ENCODE peak calls at places on chromosomes 3 and 15, in five cellular contexts. One of them, this sample, is unnamed.

GRCh38 chr3:175007316-175007715 is 148.2 kb downstream of the NAALADL2 start:
- DNase-seq in adrenal gland: no peak
- DNase-seq in esophagus squamous epithelium: no peak
- DNase-seq in body of pancreas: no peak
- DNase-seq in testis: no peak
- DNase-seq in this sample: no peak

GRCh38 chr3:141049681-141050080 is 1.5 kb upstream of the SPSB4 start:
- DNase-seq in adrenal gland: no peak
- DNase-seq in esophagus squamous epithelium: no peak
- DNase-seq in body of pancreas: no peak
- DNase-seq in testis: no peak
- DNase-seq in this sample: no peak

GRCh38 chr15:68733666-68734065 is 87.0 kb downstream of the ANP32A start:
- DNase-seq in adrenal gland: no peak
- DNase-seq in esophagus squamous epithelium: no peak
- DNase-seq in body of pancreas: no peak
- DNase-seq in testis: no peak
- DNase-seq in this sample: no peak

GRCh38 chr15:101420232-101420631 is 69.3 kb downstream of the PCSK6 start:
- DNase-seq in adrenal gland: no peak
- DNase-seq in esophagus squamous epithelium: no peak
- DNase-seq in body of pancreas: no peak
- DNase-seq in testis: no peak
- DNase-seq in this sample: no peak

GRCh38 chr15:91710072-91710471 is 143.4 kb upstream of the SLCO3A1 start:
- DNase-seq in adrenal gland: no peak
- DNase-seq in esophagus squamous epithelium: no peak
- DNase-seq in body of pancreas: no peak
- DNase-seq in testis: no peak
- DNase-seq in this sample: no peak

GRCh38 chr15:32991544-32992192 is 202.8 kb downstream of the FMN1 start:
- DNase-seq in adrenal gland: no peak
- DNase-seq in esophagus squamous epithelium: no peak
- DNase-seq in body of pancreas: no peak
- DNase-seq in testis: no peak
- DNase-seq in this sample: no peak

GRCh38 chr15:73637527-73637926 is 4.3 kb upstream of the NPTN start:
- DNase-seq in adrenal gland: no peak
- DNase-seq in esophagus squamous epithelium: no peak
- DNase-seq in body of pancreas: no peak
- DNase-seq in testis: no peak
- DNase-seq in this sample: no peak

GRCh38 chr15:44550256-44550655 is 13.3 kb downstream of the EIF3J start:
- DNase-seq in adrenal gland: peak; percentile 0
- DNase-seq in esophagus squamous epithelium: no peak
- DNase-seq in body of pancreas: no peak
- DNase-seq in testis: no peak
- DNase-seq in this sample: no peak

GRCh38 chr3:48470286-48470685 is 23.7 kb downstream of the ATRIP start:
- DNase-seq in adrenal gland: no peak
- DNase-seq in esophagus squamous epithelium: no peak
- DNase-seq in body of pancreas: no peak
- DNase-seq in testis: no peak
- DNase-seq in this sample: no peak

GRCh38 chr15:88744548-88745020 is 58.7 kb upstream of the ACAN start:
- DNase-seq in adrenal gland: no peak
- DNase-seq in esophagus squamous epithelium: no peak
- DNase-seq in body of pancreas: no peak
- DNase-seq in testis: no peak
- DNase-seq in this sample: no peak

GRCh38 chr3:122581622-122582021 is 4.2 kb downstream of the PARP15 start:
- DNase-seq in adrenal gland: no peak
- DNase-seq in esophagus squamous epithelium: no peak
- DNase-seq in body of pancreas: no peak
- DNase-seq in testis: no peak
- DNase-seq in this sample: no peak

GRCh38 chr3:128167973-128168674 is 14.8 kb downstream of the EEFSEC start:
- DNase-seq in adrenal gland: no peak
- DNase-seq in esophagus squamous epithelium: no peak
- DNase-seq in body of pancreas: no peak
- DNase-seq in testis: no peak
- DNase-seq in this sample: no peak

GRCh38 chr3:50602675-50603191 is 8.8 kb downstream of the CISH start:
- DNase-seq in adrenal gland: no peak
- DNase-seq in esophagus squamous epithelium: no peak
- DNase-seq in body of pancreas: peak; percentile 75
- DNase-seq in testis: no peak
- DNase-seq in this sample: no peak

GRCh38 chr3:81726735-81727134 is 34.7 kb downstream of the GBE1 start:
- DNase-seq in adrenal gland: peak; percentile 13
- DNase-seq in esophagus squamous epithelium: no peak
- DNase-seq in body of pancreas: no peak
- DNase-seq in testis: no peak
- DNase-seq in this sample: no peak

GRCh38 chr3:31922962-31923361 is 58.1 kb downstream of the OSBPL10 start:
- DNase-seq in adrenal gland: no peak
- DNase-seq in esophagus squamous epithelium: no peak
- DNase-seq in body of pancreas: no peak
- DNase-seq in testis: no peak
- DNase-seq in this sample: no peak

GRCh38 chr3:107506458-107506857 is 16.3 kb upstream of the BBX start:
- DNase-seq in adrenal gland: no peak
- DNase-seq in esophagus squamous epithelium: no peak
- DNase-seq in body of pancreas: no peak
- DNase-seq in testis: no peak
- DNase-seq in this sample: no peak

GRCh38 chr3:165640970-165641369 is 196.3 kb downstream of the BCHE start:
- DNase-seq in adrenal gland: no peak
- DNase-seq in esophagus squamous epithelium: no peak
- DNase-seq in body of pancreas: no peak
- DNase-seq in testis: no peak
- DNase-seq in this sample: no peak

GRCh38 chr3:165753560-165753959 is 83.7 kb downstream of the BCHE start:
- DNase-seq in adrenal gland: no peak
- DNase-seq in esophagus squamous epithelium: no peak
- DNase-seq in body of pancreas: no peak
- DNase-seq in testis: no peak
- DNase-seq in this sample: no peak

GRCh38 chr3:26931891-26932290 is 309.3 kb downstream of the LRRC3B start:
- DNase-seq in adrenal gland: no peak
- DNase-seq in esophagus squamous epithelium: no peak
- DNase-seq in body of pancreas: no peak
- DNase-seq in testis: no peak
- DNase-seq in this sample: no peak

GRCh38 chr15:69941931-69942471 is 155.7 kb downstream of the TLE3 start:
- DNase-seq in adrenal gland: no peak
- DNase-seq in esophagus squamous epithelium: no peak
- DNase-seq in body of pancreas: no peak
- DNase-seq in testis: no peak
- DNase-seq in this sample: no peak

GRCh38 chr15:40441736-40442531 is 1.2 kb downstream of the BAHD1 start:
- DNase-seq in adrenal gland: no peak
- DNase-seq in esophagus squamous epithelium: no peak
- DNase-seq in body of pancreas: peak; percentile 36
- DNase-seq in testis: peak; percentile 33
- DNase-seq in this sample: no peak

GRCh38 chr3:53721187-53721946 is 124.9 kb downstream of the CHDH start:
- DNase-seq in adrenal gland: no peak
- DNase-seq in esophagus squamous epithelium: no peak
- DNase-seq in body of pancreas: no peak
- DNase-seq in testis: no peak
- DNase-seq in this sample: peak; percentile 21

GRCh38 chr15:48002772-48003171 is 118.0 kb upstream of the SLC24A5 start:
- DNase-seq in adrenal gland: no peak
- DNase-seq in esophagus squamous epithelium: no peak
- DNase-seq in body of pancreas: no peak
- DNase-seq in testis: no peak
- DNase-seq in this sample: no peak

GRCh38 chr3:4588410-4588809 is 95.3 kb downstream of the ITPR1 start:
- DNase-seq in adrenal gland: peak; percentile 81
- DNase-seq in esophagus squamous epithelium: no peak
- DNase-seq in body of pancreas: no peak
- DNase-seq in testis: no peak
- DNase-seq in this sample: peak; percentile 54

GRCh38 chr3:188529228-188529627 is 375.3 kb downstream of the LPP start:
- DNase-seq in adrenal gland: no peak
- DNase-seq in esophagus squamous epithelium: no peak
- DNase-seq in body of pancreas: no peak
- DNase-seq in testis: no peak
- DNase-seq in this sample: no peak

DNA sequence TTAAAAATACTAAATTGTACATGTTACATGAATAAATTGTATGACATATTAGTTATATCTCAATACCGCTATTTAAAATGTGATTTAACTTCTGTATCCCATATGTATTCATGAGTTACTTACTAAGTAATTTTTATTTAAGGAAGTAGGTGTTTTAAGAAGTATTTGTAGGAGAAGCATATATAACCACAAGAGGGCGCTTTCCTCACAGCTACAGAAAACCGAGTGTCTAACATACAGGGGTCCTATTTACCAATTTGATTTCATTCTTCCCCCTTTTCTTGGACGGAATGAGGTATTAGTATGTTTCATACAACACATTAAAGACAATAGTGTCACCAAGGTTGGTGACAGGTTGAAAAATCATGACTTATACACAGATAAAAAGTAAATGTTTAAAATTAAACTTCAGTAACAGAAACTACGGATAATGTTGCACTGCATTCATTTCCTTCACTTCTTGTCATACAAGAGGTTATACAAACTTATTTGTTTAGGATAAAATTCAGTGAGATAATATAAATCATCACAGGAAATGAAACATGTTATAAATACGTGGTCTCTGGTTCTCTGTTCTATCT is 253.6 kb downstream of the MAGI1 start:
- DNase-seq in adrenal gland: peak; percentile 16
- DNase-seq in esophagus squamous epithelium: no peak
- DNase-seq in body of pancreas: no peak
- DNase-seq in testis: peak; percentile 22
- DNase-seq in this sample: peak; percentile 7
- TF ChIP-seq POLR2A in adrenal gland: no peak
- TF ChIP-seq POLR2A in esophagus squamous epithelium: no peak
- TF ChIP-seq POLR2A in body of pancreas: no peak
- TF ChIP-seq POLR2A in testis: no peak
- TF ChIP-seq POLR2A in this sample: no peak

DNA sequence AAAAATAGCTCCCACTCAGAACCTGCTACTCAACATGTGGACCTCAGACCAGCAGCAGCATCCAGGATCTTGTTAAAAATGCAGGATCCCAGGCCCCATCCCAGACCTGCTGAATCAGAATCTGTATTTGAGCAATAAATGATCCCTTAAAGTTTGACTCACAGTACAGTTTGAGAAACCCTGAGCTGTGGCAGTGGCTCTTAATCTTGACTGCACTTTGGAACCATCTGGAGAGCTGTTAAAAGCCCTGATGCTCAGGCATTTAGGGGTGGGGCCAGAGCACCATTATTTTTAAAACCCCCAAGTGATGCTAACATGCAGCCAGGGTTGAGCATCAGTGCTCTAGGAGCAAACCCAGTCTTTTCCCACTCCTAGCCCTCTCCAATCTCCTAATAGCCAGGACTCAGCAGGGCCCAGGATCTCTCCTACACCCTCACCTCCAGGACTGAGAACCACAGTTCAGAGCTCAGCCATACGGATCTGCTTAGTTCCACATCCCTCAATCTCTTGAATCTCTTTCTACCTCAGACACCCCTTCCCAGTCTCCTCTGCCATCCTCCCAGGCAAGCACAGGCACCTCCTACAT is 10.2 kb downstream of the RFTN1 start:
- DNase-seq in adrenal gland: no peak
- DNase-seq in esophagus squamous epithelium: no peak
- DNase-seq in body of pancreas: no peak
- DNase-seq in testis: no peak
- DNase-seq in this sample: no peak
- TF ChIP-seq POLR2A in adrenal gland: no peak
- TF ChIP-seq POLR2A in esophagus squamous epithelium: no peak
- TF ChIP-seq POLR2A in body of pancreas: no peak
- TF ChIP-seq POLR2A in testis: no peak
- TF ChIP-seq POLR2A in this sample: no peak

GRCh38 chr3:120753831-120754230 is 11.3 kb downstream of the GTF2E1 start:
- DNase-seq in adrenal gland: no peak
- DNase-seq in esophagus squamous epithelium: no peak
- DNase-seq in body of pancreas: no peak
- DNase-seq in testis: no peak
- DNase-seq in this sample: no peak

GRCh38 chr3:120752230-120752629 is 9.7 kb downstream of the GTF2E1 start:
- DNase-seq in adrenal gland: no peak
- DNase-seq in esophagus squamous epithelium: no peak
- DNase-seq in body of pancreas: no peak
- DNase-seq in testis: no peak
- DNase-seq in this sample: no peak

GRCh38 chr3:120749843-120750242 is 7.3 kb downstream of the GTF2E1 start:
- DNase-seq in adrenal gland: no peak
- DNase-seq in esophagus squamous epithelium: no peak
- DNase-seq in body of pancreas: no peak
- DNase-seq in testis: no peak
- DNase-seq in this sample: no peak

DNA sequence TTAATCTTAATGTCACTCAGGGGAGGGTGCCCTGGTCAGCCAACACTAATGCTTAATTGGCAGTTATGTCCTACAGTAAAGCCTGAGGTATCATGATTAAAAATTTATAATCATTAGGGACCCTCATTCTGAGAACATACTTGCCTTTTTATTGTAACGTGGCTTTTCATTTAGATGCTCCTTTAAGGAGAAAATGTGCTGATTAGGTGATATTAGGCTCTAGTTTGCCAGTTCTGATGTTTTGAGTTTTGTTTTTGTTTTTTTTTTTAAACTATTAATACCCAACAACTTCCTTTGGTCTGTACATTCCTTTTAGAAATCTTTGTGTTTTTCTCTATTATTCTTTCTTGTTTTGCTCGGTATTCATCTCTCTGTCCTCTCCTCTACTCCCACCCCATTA is 10.3 kb downstream of the GTF2E1 start:
- DNase-seq in adrenal gland: no peak
- DNase-seq in esophagus squamous epithelium: no peak
- DNase-seq in body of pancreas: no peak
- DNase-seq in testis: no peak
- DNase-seq in this sample: no peak
- TF ChIP-seq POLR2A in adrenal gland: no peak
- TF ChIP-seq POLR2A in esophagus squamous epithelium: no peak
- TF ChIP-seq POLR2A in body of pancreas: no peak
- TF ChIP-seq POLR2A in testis: no peak
- TF ChIP-seq POLR2A in this sample: no peak

GRCh38 chr15:53266176-53266575 is 476.0 kb upstream of the ONECUT1 start:
- DNase-seq in adrenal gland: no peak
- DNase-seq in esophagus squamous epithelium: no peak
- DNase-seq in body of pancreas: no peak
- DNase-seq in testis: no peak
- DNase-seq in this sample: no peak
- TF ChIP-seq POLR2A in adrenal gland: no peak
- TF ChIP-seq POLR2A in esophagus squamous epithelium: no peak
- TF ChIP-seq POLR2A in body of pancreas: no peak
- TF ChIP-seq POLR2A in testis: no peak
- TF ChIP-seq POLR2A in this sample: no peak

This sample was measured in H54.